ENCODE peak calls at places on chromosomes 6 and 20, in six cellular contexts. Q is iPS DF 19.7; C is LoVo; U is central memory CD4-positive, alpha-beta T cell; W is lung; A is activated naive CD4-positive, alpha-beta T cell treated with anti-CD3 and anti-CD28 coated beads, Interleukin-2, amount 10 ng/mL, durations not matched to agents 7 days and 5 days. K is an unnamed sample.

GRCh38 chr20:38610521-38610920 is 8.9 kb downstream of the ARHGAP40 start:
- DNase-seq in Q (no peak), W (no peak), U (no peak), A (no peak), C (no peak), K (no peak)

GRCh38 chr20:44187763-44188709 is 1.0 kb upstream of the JPH2 start:
- DNase-seq in Q (no peak), U (no peak), W (no peak), A (no peak), C (no peak), K (no peak)

GRCh38 chr6:75196051-75196743 is 9.7 kb downstream of the COL12A1 start:
- DNase-seq in A (no peak), W (no peak), U (no peak), Q (no peak), C (no peak), K (no peak)

GRCh38 chr6:18148304-18149025 is 6.4 kb downstream of the TPMT start:
- DNase-seq in Q (no peak), W (no peak), A (no peak), U (no peak), C (peak), K (no peak)

GRCh38 chr20:35503841-35504460 is 25.5 kb downstream of the C20orf173 start:
- DNase-seq in U (no peak), A (no peak), W (no peak), Q (no peak), C (no peak), K (no peak)

GRCh38 chr20:59820204-59821041 is 113.0 kb downstream of the SYCP2 start:
- DNase-seq in Q (no peak), A (no peak), W (peak), C (no peak), U (no peak), K (no peak)

GRCh38 chr6:45969883-45970282 is 45.8 kb downstream of the CLIC5 start:
- DNase-seq in A (no peak), C (no peak), U (no peak), Q (no peak), W (no peak), K (no peak)

GRCh38 chr6:114312931-114313330 is 29.9 kb downstream of the HS3ST5 start:
- DNase-seq in U (no peak), A (no peak), C (no peak), W (no peak), Q (no peak), K (no peak)

GRCh38 chr6:167559675-167560479 is 235.0 kb downstream of the TTLL2 start:
- DNase-seq in W (no peak), A (no peak), C (peak), U (no peak), Q (no peak), K (no peak)

GRCh38 chr6:68635706-68636513 is 828 bp downstream of the ADGRB3 start:
- DNase-seq in C (no peak), W (no peak), U (no peak), Q (no peak), A (peak), K (no peak)

GRCh38 chr20:6053064-6053775 is 640 bp downstream of the LRRN4 start:
- DNase-seq in Q (no peak), U (no peak), C (no peak), A (no peak), W (no peak), K (no peak)

GRCh38 chr6:53527249-53527765 is 17.6 kb downstream of the GCLC start:
- DNase-seq in A (no peak), U (no peak), Q (no peak), W (no peak), C (no peak), K (no peak)

GRCh38 chr6:11621119-11621518 is 83.6 kb downstream of the TMEM170B start:
- DNase-seq in Q (no peak), C (no peak), A (no peak), U (no peak), W (no peak), K (no peak)

GRCh38 chr6:17729223-17730077 is 22.7 kb upstream of the NUP153 start:
- DNase-seq in W (no peak), A (no peak), U (no peak), Q (no peak), C (no peak), K (no peak)

GRCh38 chr6:10595731-10596664 is 74.8 kb downstream of the GCNT2 start:
- DNase-seq in C (no peak), U (no peak), W (no peak), A (no peak), Q (no peak), K (no peak)

GRCh38 chr6:7617954-7618764 is 28.2 kb downstream of the SNRNP48 start:
- DNase-seq in U (no peak), C (no peak), A (no peak), Q (no peak), W (peak), K (no peak)

GRCh38 chr6:161406633-161407032 is 132.8 kb upstream of the AGPAT4 start:
- DNase-seq in Q (no peak), C (no peak), U (no peak), W (no peak), A (no peak), K (no peak)